ENCODE peak calls at places on chromosomes 11 and 22, in four cellular contexts. H, E, B and P are unnamed samples.
A peak's percentile ranks its signal among the peaks of the same experiment; 100 is the strongest.

GRCh38 chr22:45632791-45633515 is 38.7 kb upstream of the ATXN10 start:
- DNase-seq in H (no peak), E (no peak), B (no peak), P (peak; percentile 62)

GRCh38 chr11:77278595-77279506 is 22.6 kb downstream of the GDPD4 start:
- DNase-seq in H (no peak), E (no peak), B (no peak), P (no peak)

GRCh38 chr11:100593321-100593720 is 93.8 kb upstream of the ARHGAP42 start:
- DNase-seq in H (no peak), E (no peak), B (no peak), P (no peak)

GRCh38 chr11:69297926-69298777 is 4.2 kb downstream of the MYEOV start:
- DNase-seq in H (peak; percentile 76), E (peak; percentile 91), B (peak; percentile 82), P (peak; percentile 78)

GRCh38 chr22:37894939-37895670 is 11.0 kb upstream of the MICALL1 start:
- DNase-seq in H (no peak), E (no peak), B (peak; percentile 30), P (no peak)

GRCh38 chr22:24582111-24582814 is 10.6 kb downstream of the LRRC75B start:
- DNase-seq in H (no peak), E (no peak), B (peak; percentile 52), P (no peak)

GRCh38 chr11:8564526-8564925 is 29.5 kb downstream of the STK33 start:
- DNase-seq in H (no peak), E (no peak), B (no peak), P (no peak)

GRCh38 chr11:113167599-113167998 is 146.8 kb upstream of the TTC12 start:
- DNase-seq in H (no peak), E (no peak), B (peak; percentile 34), P (no peak)

GRCh38 chr22:42162728-42163489 is 32.3 kb upstream of the CYP2D6 start:
- DNase-seq in H (no peak), E (no peak), B (no peak), P (no peak)

GRCh38 chr11:44760917-44761545 is 34.3 kb downstream of the TSPAN18 start:
- DNase-seq in H (peak; percentile 71), E (no peak), B (peak; percentile 31), P (no peak)

GRCh38 chr11:288328-289144 is at the start of gene PGGHG:
- DNase-seq in H (peak; percentile 86), E (no peak), B (peak; percentile 84), P (no peak)

GRCh38 chr11:134231958-134232674 is 7.6 kb downstream of the VPS26B start:
- DNase-seq in H (no peak), E (no peak), B (no peak), P (no peak)

GRCh38 chr22:47012589-47013365 is 250.3 kb downstream of the TBC1D22A start:
- DNase-seq in H (no peak), E (no peak), B (no peak), P (peak; percentile 15)

GRCh38 chr22:44347098-44347497 is 34.3 kb upstream of the SHISAL1 start:
- DNase-seq in H (no peak), E (no peak), B (no peak), P (no peak)

GRCh38 chr11:100687032-100687629 is at the start of gene ARHGAP42:
- DNase-seq in H (peak; percentile 47), E (no peak), B (peak; percentile 70), P (peak; percentile 16)

GRCh38 chr11:43124272-43124920 is 187.4 kb upstream of the API5 start:
- DNase-seq in H (no peak), E (no peak), B (no peak), P (no peak)

GRCh38 chr11:75230621-75231020 is 10.0 kb upstream of the TPBGL start:
- DNase-seq in H (no peak), E (no peak), B (no peak), P (no peak)

GRCh38 chr11:68127791-68128681 is 6.8 kb upstream of the CHKA start:
- DNase-seq in H (no peak), E (no peak), B (peak; percentile 90), P (peak; percentile 90)

GRCh38 chr11:117997436-117998200 is 11.4 kb downstream of the IL10RA start:
- DNase-seq in H (no peak), E (no peak), B (no peak), P (no peak)

GRCh38 chr11:110866081-110866480 is 153.8 kb upstream of the ARHGAP20 start:
- DNase-seq in H (no peak), E (no peak), B (no peak), P (no peak)

GRCh38 chr11:110874651-110875050 is 162.4 kb upstream of the ARHGAP20 start:
- DNase-seq in H (no peak), E (no peak), B (no peak), P (no peak)

GRCh38 chr11:110867951-110868350 is 155.7 kb upstream of the ARHGAP20 start:
- DNase-seq in H (no peak), E (no peak), B (no peak), P (no peak)

GRCh38 chr11:110873953-110874352 is 161.7 kb upstream of the ARHGAP20 start:
- DNase-seq in H (no peak), E (no peak), B (no peak), P (no peak)

DNA sequence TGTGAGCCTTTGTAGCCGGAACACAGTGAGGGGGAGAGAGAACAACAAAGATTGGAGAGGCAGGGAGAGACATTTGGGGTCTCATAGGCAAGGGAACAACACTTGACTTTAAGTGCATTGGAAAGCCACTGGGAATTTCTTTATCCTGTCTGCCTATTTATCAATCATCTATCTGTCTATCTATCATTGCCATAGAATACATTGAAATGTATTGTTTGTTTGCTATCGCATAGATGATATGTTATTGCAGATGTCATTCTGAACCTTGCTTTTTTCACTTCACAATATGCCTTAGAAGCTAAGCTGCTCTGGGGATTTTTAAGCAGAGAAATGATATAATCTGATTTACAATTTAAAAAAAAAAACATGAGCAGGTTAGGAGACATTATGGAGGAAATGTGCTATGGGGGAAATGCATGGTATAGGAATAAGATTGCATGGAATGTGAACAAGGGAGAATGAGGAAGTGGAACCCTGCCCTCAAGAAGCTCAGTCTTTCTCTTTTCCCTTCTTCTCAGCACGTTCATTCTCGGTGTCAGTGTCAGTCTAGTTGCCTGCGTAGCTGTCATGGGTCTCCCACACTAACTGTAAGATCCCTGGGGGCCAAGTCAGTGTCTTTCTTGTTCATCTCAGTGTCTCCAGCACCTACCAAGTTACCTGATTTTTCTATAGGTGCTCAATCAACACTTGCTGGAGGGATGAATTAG is 158.7 kb upstream of the ARHGAP20 start:
- DNase-seq in H (no peak), E (no peak), B (no peak), P (no peak)
- TF ChIP-seq EP300 in H (no peak), E (no peak), B (no peak), P (no peak)

GRCh38 chr11:95827661-95828060 is 37.4 kb downstream of the CEP57 start:
- DNase-seq in H (no peak), E (no peak), B (no peak), P (no peak)

GRCh38 chr11:95829580-95830259 is 39.4 kb downstream of the CEP57 start:
- DNase-seq in H (no peak), E (no peak), B (no peak), P (no peak)

GRCh38 chr11:95833378-95833777 is 43.1 kb downstream of the CEP57 start:
- DNase-seq in H (no peak), E (no peak), B (no peak), P (no peak)

GRCh38 chr11:95832763-95833162 is 42.5 kb downstream of the CEP57 start:
- DNase-seq in H (no peak), E (no peak), B (no peak), P (no peak)

DNA sequence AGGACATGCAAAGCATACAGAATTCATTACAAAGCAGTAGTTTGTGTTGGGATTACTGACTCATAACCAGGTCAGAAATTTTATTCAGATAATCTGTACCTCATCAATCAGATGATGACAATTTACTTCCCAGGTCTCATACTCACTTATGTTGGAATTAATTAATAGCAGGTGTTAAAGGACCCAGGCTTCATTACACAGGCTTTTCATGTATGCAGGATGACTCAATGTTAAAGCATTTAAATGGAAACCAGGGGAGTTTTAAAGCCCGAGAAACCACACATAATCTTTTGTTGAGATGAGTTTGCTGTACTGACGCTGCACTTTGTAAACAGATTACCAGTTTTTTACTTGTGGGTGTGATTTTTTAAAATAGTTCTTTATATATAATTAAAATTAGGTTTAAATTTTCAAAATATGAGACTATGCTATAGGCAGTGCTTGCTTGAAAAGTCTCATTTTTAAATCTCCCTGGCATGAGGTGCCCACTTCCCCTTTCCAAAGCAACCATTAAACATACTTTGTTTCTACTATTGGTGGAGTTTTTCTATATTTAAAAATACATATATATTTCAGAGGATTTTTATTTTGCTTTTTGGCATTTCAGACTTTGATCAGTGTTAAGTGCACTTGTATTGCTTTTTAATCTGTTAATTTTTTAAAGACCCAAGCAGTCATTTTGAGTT is 41.0 kb downstream of the CEP57 start:
- DNase-seq in H (no peak), E (no peak), B (no peak), P (no peak)
- TF ChIP-seq EP300 in H (no peak), E (no peak), B (no peak), P (no peak)

GRCh38 chr22:30422481-30423295 is 2.9 kb upstream of the MTFP1 start:
- DNase-seq in H (peak; percentile 75), E (no peak), B (peak; percentile 82), P (peak; percentile 81)

GRCh38 chr22:30424471-30425326 is 869 bp upstream of the MTFP1 start:
- DNase-seq in H (no peak), E (no peak), B (no peak), P (no peak)

GRCh38 chr22:30425327-30425615 is 297 bp upstream of the MTFP1 start:
- DNase-seq in H (no peak), E (no peak), B (no peak), P (no peak)

GRCh38 chr22:30423296-30423958 is 2.1 kb upstream of the MTFP1 start:
- DNase-seq in H (no peak), E (no peak), B (no peak), P (no peak)

DNA sequence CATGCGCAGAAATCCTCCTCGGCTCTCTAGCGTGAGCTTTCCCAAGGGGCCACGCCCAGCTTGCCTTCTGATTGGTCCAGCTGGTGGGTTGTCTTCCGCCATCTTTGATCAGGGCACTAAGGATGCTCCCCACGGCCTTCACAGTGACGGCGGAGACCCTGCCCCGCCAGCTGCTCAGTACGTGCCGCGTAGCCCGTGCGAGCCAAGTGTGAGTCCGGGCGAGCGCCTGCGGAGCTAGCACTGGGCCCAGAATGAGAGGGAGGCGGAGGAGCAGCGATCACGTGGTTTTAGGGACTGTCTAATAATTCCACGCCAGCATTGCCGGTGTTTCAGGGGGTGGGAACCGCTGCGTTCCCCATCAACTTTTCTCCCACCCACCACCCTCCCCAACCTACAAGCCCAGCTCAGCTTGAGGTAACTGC is 1.6 kb upstream of the MTFP1 start:
- DNase-seq in H (peak; percentile 95), E (peak; percentile 99), B (peak; percentile 99), P (peak; percentile 99)
- TF ChIP-seq EP300 in H (no peak), E (no peak), B (no peak), P (no peak)

DNA sequence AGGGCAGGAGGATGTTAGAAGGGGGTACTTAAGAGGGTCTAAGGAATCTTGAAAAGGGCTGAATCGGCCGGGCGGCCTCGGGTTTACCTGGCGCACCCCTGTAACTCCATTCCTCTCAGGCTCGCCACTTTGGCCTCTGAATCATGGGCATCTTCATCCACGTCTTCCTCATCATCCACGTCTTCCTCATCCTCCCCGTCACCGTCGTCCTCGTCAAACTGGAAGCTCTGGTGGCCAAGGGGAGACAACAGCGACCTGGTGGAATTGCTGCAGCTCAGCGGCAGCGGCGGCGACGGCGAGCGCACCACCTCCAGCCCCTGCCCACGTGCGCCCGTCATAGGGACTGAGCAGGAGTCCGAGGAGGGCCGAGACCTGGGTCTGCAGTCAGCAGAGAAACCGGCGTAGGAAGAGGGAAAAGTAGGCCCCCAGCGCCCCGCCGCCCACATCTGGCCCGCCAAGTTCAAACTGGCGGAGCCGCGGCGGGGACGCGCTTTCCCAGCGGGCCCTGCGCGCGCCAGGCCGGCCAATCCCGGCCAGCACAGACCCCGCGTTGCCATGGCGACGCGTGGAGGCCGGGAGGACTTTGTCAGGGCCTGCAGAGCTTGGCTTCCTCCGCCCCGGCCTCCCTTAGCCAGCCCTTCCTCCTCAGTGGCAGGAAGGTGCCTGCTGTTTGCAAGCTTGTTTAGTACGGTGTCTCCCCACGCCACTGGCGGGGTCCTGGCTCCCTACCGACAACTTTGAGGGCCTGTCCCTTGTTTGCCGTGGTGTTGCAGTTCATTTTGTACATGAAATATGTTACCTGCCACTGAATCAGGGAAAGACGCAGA is at the start of gene CCDC34:
- DNase-seq in H (peak; percentile 87), E (peak; percentile 48), B (peak; percentile 92), P (peak; percentile 87)
- TF ChIP-seq EP300 in H (no peak), E (no peak), B (no peak), P (no peak)